ENCODE peak calls at places on chromosomes 7 and 10, in eight cellular contexts. A, M, H, C, D, N, U and P are unnamed samples.
A peak's percentile ranks its signal among the peaks of the same experiment; 100 is the strongest.

GRCh38 chr10:25831138-25831537 is 102.9 kb upstream of the MYO3A start:
- DNase-seq in D (no peak), H (no peak), C (no peak), U (no peak), N (no peak), A (no peak), M (no peak), P (no peak)

GRCh38 chr7:101880536-101881443 is 63.4 kb downstream of the CUX1 start:
- DNase-seq in H (peak; percentile 46), N (peak; percentile 75), C (no peak), U (no peak), A (no peak), D (no peak), M (peak; percentile 52), P (no peak)

GRCh38 chr10:55449981-55450380 is 649.0 kb upstream of the PCDH15 start:
- DNase-seq in C (no peak), M (peak; percentile 66), D (no peak), H (no peak), U (no peak), N (no peak), A (no peak), P (no peak)

GRCh38 chr10:131261890-131262289 is 49.6 kb downstream of the TCERG1L start:
- DNase-seq in A (no peak), C (no peak), U (no peak), M (no peak), H (no peak), N (no peak), D (no peak), P (no peak)

GRCh38 chr10:126242352-126243260 is 145.7 kb downstream of the ADAM12 start:
- DNase-seq in N (peak; percentile 65), D (no peak), H (no peak), U (no peak), C (peak; percentile 54), M (no peak), A (no peak), P (no peak)

GRCh38 chr7:34452363-34452762 is 205.7 kb upstream of the NPSR1 start:
- DNase-seq in D (no peak), C (no peak), M (no peak), H (no peak), N (no peak), A (no peak), U (no peak), P (no peak)

GRCh38 chr7:78438433-78438832 is 639.9 kb downstream of the PHTF2 start:
- DNase-seq in H (no peak), N (no peak), M (no peak), C (no peak), A (no peak), U (no peak), D (no peak), P (no peak)

GRCh38 chr7:29013062-29013461 is 54.9 kb upstream of the TRIL start:
- DNase-seq in H (no peak), M (no peak), A (no peak), C (no peak), N (no peak), U (no peak), D (no peak), P (no peak)

GRCh38 chr10:102565793-102566192 is 62.0 kb downstream of the SUFU start:
- DNase-seq in H (no peak), U (no peak), M (no peak), D (no peak), A (peak; percentile 85), N (no peak), C (no peak), P (no peak)

GRCh38 chr10:75107756-75108683 is 3.4 kb upstream of the SAMD8 start:
- DNase-seq in U (no peak), H (no peak), N (no peak), A (no peak), M (no peak), D (peak; percentile 50), C (no peak), P (peak; percentile 6)

GRCh38 chr10:90968448-90969086 is 47.7 kb upstream of the ANKRD1 start:
- DNase-seq in M (peak; percentile 82), U (no peak), N (peak; percentile 64), A (no peak), H (peak; percentile 39), C (no peak), D (no peak), P (no peak)

GRCh38 chr7:93921607-93922446 is at the start of gene GNG11:
- DNase-seq in C (peak; percentile 68), M (peak; percentile 65), H (peak; percentile 28), A (peak; percentile 78), U (peak; percentile 49), N (peak; percentile 85), D (no peak), P (no peak)

GRCh38 chr10:45377858-45378257 is 3.8 kb downstream of the ALOX5 start:
- DNase-seq in C (no peak), N (no peak), M (no peak), A (no peak), U (no peak), D (no peak), H (no peak), P (no peak)

GRCh38 chr7:73701357-73701995 is 18.0 kb downstream of the STX1A start:
- DNase-seq in D (peak; percentile 82), H (peak; percentile 89), M (peak; percentile 52), A (peak; percentile 75), C (peak; percentile 73), U (no peak), N (peak; percentile 62), P (peak; percentile 68)

GRCh38 chr10:24237801-24238390 is 29.0 kb downstream of the KIAA1217 start:
- DNase-seq in A (no peak), N (no peak), U (no peak), M (no peak), H (no peak), C (peak; percentile 46), D (no peak), P (no peak)

GRCh38 chr7:102834466-102834865 is 78.3 kb upstream of the LRRC17 start:
- DNase-seq in U (no peak), D (no peak), M (peak; percentile 33), N (no peak), H (no peak), C (no peak), A (no peak), P (no peak)

GRCh38 chr10:43198682-43199005 is 60.4 kb downstream of the CSGALNACT2 start:
- DNase-seq in H (peak; percentile 73), C (no peak), U (no peak), N (no peak), A (no peak), D (no peak), M (no peak), P (no peak)

GRCh38 chr7:74355091-74355490 is 65.9 kb downstream of the CLIP2 start:
- DNase-seq in C (no peak), A (no peak), M (peak; percentile 88), H (peak; percentile 19), D (no peak), U (no peak), N (peak; percentile 90), P (peak; percentile 75)

GRCh38 chr7:45404622-45405021 is 169.5 kb upstream of the ADCY1 start:
- DNase-seq in M (no peak), A (no peak), H (no peak), N (no peak), C (no peak), U (no peak), D (no peak), P (no peak)

GRCh38 chr10:69056536-69057260 is 31.2 kb upstream of the SRGN start:
- DNase-seq in U (no peak), A (no peak), C (no peak), D (no peak), H (no peak), N (no peak), M (no peak), P (no peak)
- H2AFZ ChIP-seq in U (peak overlapping the region; percentile 83), A (peak overlapping the region; percentile 82), C (no peak overlapping the region), D (peak overlapping the region; percentile 89), H (no peak overlapping the region), N (no peak overlapping the region), M (no peak overlapping the region), P (no peak overlapping the region)

GRCh38 chr7:157469181-157470016 is 132.6 kb downstream of the DNAJB6 start:
- DNase-seq in C (no peak), M (no peak), A (no peak), H (no peak), D (no peak), N (no peak), U (no peak), P (no peak)

GRCh38 chr7:157470017-157470322 is 133.2 kb downstream of the DNAJB6 start:
- DNase-seq in C (no peak), D (no peak), A (no peak), H (no peak), U (no peak), N (no peak), M (peak; percentile 2), P (no peak)

GRCh38 chr7:157472311-157473050 is 135.7 kb downstream of the DNAJB6 start:
- DNase-seq in A (no peak), U (no peak), H (peak; percentile 29), N (no peak), D (no peak), M (no peak), C (no peak), P (no peak)

GRCh38 chr7:157471259-157472125 is 134.7 kb downstream of the DNAJB6 start:
- DNase-seq in U (no peak), N (no peak), A (no peak), D (no peak), H (no peak), M (no peak), C (no peak), P (no peak)

GRCh38 chr7:157470699-157471098 is 133.9 kb downstream of the DNAJB6 start:
- DNase-seq in U (no peak), C (no peak), D (no peak), A (no peak), H (no peak), N (no peak), M (no peak), P (no peak)
- H2AFZ ChIP-seq in U (no peak overlapping the region), C (no peak overlapping the region), D (no peak overlapping the region), A (no peak overlapping the region), H (no peak overlapping the region), N (no peak overlapping the region), M (no peak overlapping the region), P (no peak overlapping the region)

GRCh38 chr7:149427096-149427680 is 33.7 kb downstream of the ZNF777 start:
- DNase-seq in D (no peak), U (no peak), H (no peak), A (peak; percentile 67), C (peak; percentile 46), M (no peak), N (peak; percentile 6), P (no peak)

GRCh38 chr7:149420006-149420405 is 40.9 kb downstream of the ZNF777 start:
- DNase-seq in M (no peak), C (no peak), U (no peak), H (no peak), N (no peak), A (no peak), D (no peak), P (no peak)

GRCh38 chr7:149422065-149422913 is 38.6 kb downstream of the ZNF777 start:
- DNase-seq in H (peak; percentile 92), N (peak; percentile 56), C (peak; percentile 91), M (peak; percentile 85), D (peak; percentile 97), A (peak; percentile 94), U (peak; percentile 76), P (peak; percentile 53)

GRCh38 chr7:149422914-149423285 is 38.0 kb downstream of the ZNF777 start:
- DNase-seq in U (no peak), A (no peak), D (no peak), C (no peak), H (no peak), N (no peak), M (no peak), P (no peak)

GRCh38 chr7:149423441-149423970 is 37.4 kb downstream of the ZNF777 start:
- DNase-seq in D (no peak), U (no peak), A (peak; percentile 8), M (no peak), C (no peak), N (no peak), H (no peak), P (no peak)
- H2AFZ ChIP-seq in D (no peak overlapping the region), U (no peak overlapping the region), A (no peak overlapping the region), M (no peak overlapping the region), C (no peak overlapping the region), N (no peak overlapping the region), H (peak overlapping the region; percentile 24), P (no peak overlapping the region)

GRCh38 chr7:27164381-27165088 is 802 bp downstream of the HOXA9 start:
- DNase-seq in C (no peak), N (peak; percentile 65), H (peak; percentile 16), U (no peak), D (no peak), M (peak; percentile 39), A (peak; percentile 87), P (no peak)
- H2AFZ ChIP-seq in C (no peak overlapping the region), N (no peak overlapping the region), H (no peak overlapping the region), U (peak overlapping the region; percentile 73), D (no peak overlapping the region), M (no peak overlapping the region), A (peak overlapping the region; percentile 8), P (no peak overlapping the region)